ENCODE peak calls at places on chromosomes 12 and 14, in seven cellular contexts. One of them, this sample, is unnamed.

GRCh38 chr12:63163542-63163941 is 12.5 kb upstream of the AVPR1A start:
- DNase-seq in mesenchymal stem cell: peak; percentile 3
- DNase-seq in IMR-90: no peak
- DNase-seq in H9: no peak
- DNase-seq in neuronal stem cell: no peak
- DNase-seq in trophoblast cell: no peak
- DNase-seq in H1: no peak
- DNase-seq in this sample: no peak

GRCh38 chr14:32565256-32565655 is 236.2 kb downstream of the AKAP6 start:
- DNase-seq in mesenchymal stem cell: peak; percentile 29
- DNase-seq in IMR-90: no peak
- DNase-seq in H9: no peak
- DNase-seq in neuronal stem cell: no peak
- DNase-seq in trophoblast cell: no peak
- DNase-seq in H1: no peak
- DNase-seq in this sample: no peak

GRCh38 chr12:11954181-11954580 is 116.6 kb upstream of the BCL2L14 start:
- DNase-seq in mesenchymal stem cell: no peak
- DNase-seq in IMR-90: no peak
- DNase-seq in H9: no peak
- DNase-seq in neuronal stem cell: no peak
- DNase-seq in trophoblast cell: no peak
- DNase-seq in H1: no peak
- DNase-seq in this sample: no peak

GRCh38 chr12:45849289-45849688 is 119.8 kb downstream of the ARID2 start:
- DNase-seq in mesenchymal stem cell: peak; percentile 37
- DNase-seq in IMR-90: peak; percentile 31
- DNase-seq in H9: no peak
- DNase-seq in neuronal stem cell: no peak
- DNase-seq in trophoblast cell: no peak
- DNase-seq in H1: no peak
- DNase-seq in this sample: no peak

GRCh38 chr14:30227436-30227835 is 299.8 kb upstream of the PRKD1 start:
- DNase-seq in mesenchymal stem cell: no peak
- DNase-seq in IMR-90: peak; percentile 55
- DNase-seq in H9: no peak
- DNase-seq in neuronal stem cell: no peak
- DNase-seq in trophoblast cell: no peak
- DNase-seq in H1: no peak
- DNase-seq in this sample: no peak

GRCh38 chr12:7120166-7120565 is 8.5 kb downstream of the RBP5 start:
- DNase-seq in mesenchymal stem cell: no peak
- DNase-seq in IMR-90: no peak
- DNase-seq in H9: no peak
- DNase-seq in neuronal stem cell: no peak
- DNase-seq in trophoblast cell: no peak
- DNase-seq in H1: no peak
- DNase-seq in this sample: no peak

GRCh38 chr12:46725332-46725731 is 100.5 kb downstream of the SLC38A4 start:
- DNase-seq in mesenchymal stem cell: no peak
- DNase-seq in IMR-90: no peak
- DNase-seq in H9: no peak
- DNase-seq in neuronal stem cell: no peak
- DNase-seq in trophoblast cell: no peak
- DNase-seq in H1: no peak
- DNase-seq in this sample: no peak

GRCh38 chr14:89707086-89707485 is 247.4 kb downstream of the EFCAB11 start:
- DNase-seq in mesenchymal stem cell: no peak
- DNase-seq in IMR-90: no peak
- DNase-seq in H9: no peak
- DNase-seq in neuronal stem cell: no peak
- DNase-seq in trophoblast cell: no peak
- DNase-seq in H1: no peak
- DNase-seq in this sample: no peak

GRCh38 chr12:26939192-26939832 is 1.0 kb downstream of the FGFR1OP2 start:
- DNase-seq in mesenchymal stem cell: peak; percentile 23
- DNase-seq in IMR-90: peak; percentile 31
- DNase-seq in H9: no peak
- DNase-seq in neuronal stem cell: no peak
- DNase-seq in trophoblast cell: peak; percentile 3
- DNase-seq in H1: no peak
- DNase-seq in this sample: no peak

GRCh38 chr14:104968153-104968527 is 10.0 kb downstream of the AHNAK2 start:
- DNase-seq in mesenchymal stem cell: peak; percentile 70
- DNase-seq in IMR-90: peak; percentile 35
- DNase-seq in H9: peak; percentile 69
- DNase-seq in neuronal stem cell: no peak
- DNase-seq in trophoblast cell: peak; percentile 24
- DNase-seq in H1: peak; percentile 79
- DNase-seq in this sample: peak; percentile 56

GRCh38 chr14:75340921-75341320 is 62.3 kb downstream of the FOS start:
- DNase-seq in mesenchymal stem cell: peak; percentile 65
- DNase-seq in IMR-90: no peak
- DNase-seq in H9: no peak
- DNase-seq in neuronal stem cell: no peak
- DNase-seq in trophoblast cell: peak; percentile 13
- DNase-seq in H1: no peak
- DNase-seq in this sample: no peak

GRCh38 chr14:58071341-58071740 is 80.7 kb downstream of the ARMH4 start:
- DNase-seq in mesenchymal stem cell: no peak
- DNase-seq in IMR-90: no peak
- DNase-seq in H9: no peak
- DNase-seq in neuronal stem cell: no peak
- DNase-seq in trophoblast cell: no peak
- DNase-seq in H1: no peak
- DNase-seq in this sample: no peak

GRCh38 chr14:58072288-58073071 is 79.5 kb downstream of the ARMH4 start:
- DNase-seq in mesenchymal stem cell: peak; percentile 71
- DNase-seq in IMR-90: peak; percentile 74
- DNase-seq in H9: peak; percentile 68
- DNase-seq in neuronal stem cell: peak; percentile 70
- DNase-seq in trophoblast cell: peak; percentile 73
- DNase-seq in H1: peak; percentile 65
- DNase-seq in this sample: peak; percentile 80

GRCh38 chr14:58078068-58078467 is 73.9 kb downstream of the ARMH4 start:
- DNase-seq in mesenchymal stem cell: peak; percentile 74
- DNase-seq in IMR-90: peak; percentile 84
- DNase-seq in H9: no peak
- DNase-seq in neuronal stem cell: no peak
- DNase-seq in trophoblast cell: no peak
- DNase-seq in H1: no peak
- DNase-seq in this sample: peak; percentile 51

GRCh38 chr14:58077621-58078020 is 74.4 kb downstream of the ARMH4 start:
- DNase-seq in mesenchymal stem cell: no peak
- DNase-seq in IMR-90: peak; percentile 46
- DNase-seq in H9: no peak
- DNase-seq in neuronal stem cell: no peak
- DNase-seq in trophoblast cell: no peak
- DNase-seq in H1: no peak
- DNase-seq in this sample: no peak

DNA sequence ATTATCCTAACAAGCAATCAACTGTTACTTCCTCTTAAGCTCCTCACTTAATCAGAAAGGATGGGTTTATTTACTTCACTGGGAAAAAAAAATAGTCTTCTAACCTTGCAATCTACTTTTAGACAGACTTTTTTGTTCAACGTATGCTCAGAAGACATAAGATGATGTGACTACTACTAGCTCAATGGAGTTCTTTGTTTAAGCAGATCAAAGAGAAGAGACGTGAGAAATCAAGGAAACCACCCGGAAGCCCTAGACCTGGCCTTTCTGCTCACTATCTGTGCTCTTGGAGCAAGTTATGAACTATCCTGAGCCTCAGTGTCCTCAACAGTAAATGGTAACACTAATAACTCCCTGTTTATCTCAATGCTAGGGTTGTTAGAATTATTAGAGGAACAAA is 78.5 kb downstream of the ARMH4 start:
- DNase-seq in mesenchymal stem cell: no peak
- DNase-seq in IMR-90: no peak
- DNase-seq in H9: no peak
- DNase-seq in neuronal stem cell: no peak
- DNase-seq in trophoblast cell: no peak
- DNase-seq in H1: no peak
- DNase-seq in this sample: no peak
- H4K8ac ChIP-seq in mesenchymal stem cell: no peak overlapping the region
- H4K8ac ChIP-seq in IMR-90: no peak overlapping the region
- H4K8ac ChIP-seq in H9: no peak overlapping the region
- H4K8ac ChIP-seq in neuronal stem cell: no peak overlapping the region
- H4K8ac ChIP-seq in trophoblast cell: no peak overlapping the region
- H4K8ac ChIP-seq in H1: no peak overlapping the region
- H4K8ac ChIP-seq in this sample: no peak overlapping the region

GRCh38 chr12:93039930-93040329 is 110.8 kb upstream of the EEA1 start:
- DNase-seq in mesenchymal stem cell: no peak
- DNase-seq in IMR-90: no peak
- DNase-seq in H9: no peak
- DNase-seq in neuronal stem cell: no peak
- DNase-seq in trophoblast cell: no peak
- DNase-seq in H1: no peak
- DNase-seq in this sample: no peak
- H4K8ac ChIP-seq in mesenchymal stem cell: no peak overlapping the region
- H4K8ac ChIP-seq in IMR-90: no peak overlapping the region
- H4K8ac ChIP-seq in H9: no peak overlapping the region
- H4K8ac ChIP-seq in neuronal stem cell: no peak overlapping the region
- H4K8ac ChIP-seq in trophoblast cell: no peak overlapping the region
- H4K8ac ChIP-seq in H1: no peak overlapping the region
- H4K8ac ChIP-seq in this sample: no peak overlapping the region

GRCh38 chr12:89081709-89082108 is 270.6 kb downstream of the DUSP6 start:
- DNase-seq in mesenchymal stem cell: no peak
- DNase-seq in IMR-90: no peak
- DNase-seq in H9: no peak
- DNase-seq in neuronal stem cell: no peak
- DNase-seq in trophoblast cell: no peak
- DNase-seq in H1: no peak
- DNase-seq in this sample: no peak

GRCh38 chr12:89080797-89081470 is 271.4 kb downstream of the DUSP6 start:
- DNase-seq in mesenchymal stem cell: peak; percentile 18
- DNase-seq in IMR-90: peak; percentile 30
- DNase-seq in H9: no peak
- DNase-seq in neuronal stem cell: no peak
- DNase-seq in trophoblast cell: no peak
- DNase-seq in H1: no peak
- DNase-seq in this sample: peak; percentile 65

GRCh38 chr12:89083491-89083890 is 268.8 kb downstream of the DUSP6 start:
- DNase-seq in mesenchymal stem cell: no peak
- DNase-seq in IMR-90: no peak
- DNase-seq in H9: no peak
- DNase-seq in neuronal stem cell: no peak
- DNase-seq in trophoblast cell: no peak
- DNase-seq in H1: no peak
- DNase-seq in this sample: no peak

GRCh38 chr12:89084751-89085150 is 267.6 kb downstream of the DUSP6 start:
- DNase-seq in mesenchymal stem cell: peak; percentile 35
- DNase-seq in IMR-90: peak; percentile 80
- DNase-seq in H9: no peak
- DNase-seq in neuronal stem cell: no peak
- DNase-seq in trophoblast cell: no peak
- DNase-seq in H1: no peak
- DNase-seq in this sample: no peak

GRCh38 chr12:89082354-89082753 is 269.9 kb downstream of the DUSP6 start:
- DNase-seq in mesenchymal stem cell: no peak
- DNase-seq in IMR-90: peak; percentile 48
- DNase-seq in H9: no peak
- DNase-seq in neuronal stem cell: no peak
- DNase-seq in trophoblast cell: no peak
- DNase-seq in H1: no peak
- DNase-seq in this sample: no peak
- H4K8ac ChIP-seq in mesenchymal stem cell: no peak overlapping the region
- H4K8ac ChIP-seq in IMR-90: no peak overlapping the region
- H4K8ac ChIP-seq in H9: no peak overlapping the region
- H4K8ac ChIP-seq in neuronal stem cell: no peak overlapping the region
- H4K8ac ChIP-seq in trophoblast cell: no peak overlapping the region
- H4K8ac ChIP-seq in H1: no peak overlapping the region
- H4K8ac ChIP-seq in this sample: no peak overlapping the region

GRCh38 chr12:123721245-123721644 is 9.1 kb downstream of the ATP6V0A2 start:
- DNase-seq in mesenchymal stem cell: no peak
- DNase-seq in IMR-90: no peak
- DNase-seq in H9: no peak
- DNase-seq in neuronal stem cell: no peak
- DNase-seq in trophoblast cell: no peak
- DNase-seq in H1: no peak
- DNase-seq in this sample: no peak
- H4K8ac ChIP-seq in mesenchymal stem cell: no peak overlapping the region
- H4K8ac ChIP-seq in IMR-90: no peak overlapping the region
- H4K8ac ChIP-seq in H9: no peak overlapping the region
- H4K8ac ChIP-seq in neuronal stem cell: no peak overlapping the region
- H4K8ac ChIP-seq in trophoblast cell: no peak overlapping the region
- H4K8ac ChIP-seq in H1: no peak overlapping the region
- H4K8ac ChIP-seq in this sample: no peak overlapping the region

GRCh38 chr14:93932642-93933041 is 5.5 kb downstream of the FAM181A start:
- DNase-seq in mesenchymal stem cell: no peak
- DNase-seq in IMR-90: no peak
- DNase-seq in H9: no peak
- DNase-seq in neuronal stem cell: no peak
- DNase-seq in trophoblast cell: no peak
- DNase-seq in H1: no peak
- DNase-seq in this sample: no peak
- H4K8ac ChIP-seq in mesenchymal stem cell: no peak overlapping the region
- H4K8ac ChIP-seq in IMR-90: no peak overlapping the region
- H4K8ac ChIP-seq in H9: no peak overlapping the region
- H4K8ac ChIP-seq in neuronal stem cell: no peak overlapping the region
- H4K8ac ChIP-seq in trophoblast cell: no peak overlapping the region
- H4K8ac ChIP-seq in H1: no peak overlapping the region
- H4K8ac ChIP-seq in this sample: no peak overlapping the region

GRCh38 chr12:113955109-113955970 is 10.8 kb downstream of the RBM19 start:
- DNase-seq in mesenchymal stem cell: peak; percentile 42
- DNase-seq in IMR-90: peak; percentile 7
- DNase-seq in H9: peak; percentile 76
- DNase-seq in neuronal stem cell: no peak
- DNase-seq in trophoblast cell: peak; percentile 43
- DNase-seq in H1: peak; percentile 83
- DNase-seq in this sample: peak; percentile 60
- H4K8ac ChIP-seq in mesenchymal stem cell: no peak overlapping the region
- H4K8ac ChIP-seq in IMR-90: no peak overlapping the region
- H4K8ac ChIP-seq in H9: no peak overlapping the region
- H4K8ac ChIP-seq in neuronal stem cell: no peak overlapping the region
- H4K8ac ChIP-seq in trophoblast cell: no peak overlapping the region
- H4K8ac ChIP-seq in H1: no peak overlapping the region
- H4K8ac ChIP-seq in this sample: no peak overlapping the region

GRCh38 chr14:56073783-56074182 is 44.4 kb upstream of the PELI2 start:
- DNase-seq in mesenchymal stem cell: no peak
- DNase-seq in IMR-90: no peak
- DNase-seq in H9: no peak
- DNase-seq in neuronal stem cell: no peak
- DNase-seq in trophoblast cell: no peak
- DNase-seq in H1: no peak
- DNase-seq in this sample: no peak
- H4K8ac ChIP-seq in mesenchymal stem cell: no peak overlapping the region
- H4K8ac ChIP-seq in IMR-90: no peak overlapping the region
- H4K8ac ChIP-seq in H9: no peak overlapping the region
- H4K8ac ChIP-seq in neuronal stem cell: no peak overlapping the region
- H4K8ac ChIP-seq in trophoblast cell: no peak overlapping the region
- H4K8ac ChIP-seq in H1: no peak overlapping the region
- H4K8ac ChIP-seq in this sample: no peak overlapping the region